ENCODE peak calls at places on chromosomes 2 and 18, in eight cellular contexts. C is CD4-positive, alpha-beta memory T cell; O is GM23248; X is transverse colon; V is kidney; D is IMR-90; W is ascending aorta; N is heart left ventricle. A is an unnamed sample.

GRCh38 chr18:72542993-72543361 is 1.2 kb downstream of the CBLN2 start:
- DNase-seq in C (no peak), O (peak; percentile 1), X (no peak), V (no peak), D (no peak), W (no peak), N (no peak), A (no peak)

GRCh38 chr18:76456823-76457222 is 38.2 kb downstream of the ZNF516 start:
- DNase-seq in C (no peak), O (no peak), X (no peak), V (no peak), D (no peak), W (no peak), N (no peak), A (no peak)

GRCh38 chr2:235070063-235070706 is 118.4 kb downstream of the SH3BP4 start:
- DNase-seq in C (no peak), O (peak; percentile 56), X (no peak), V (no peak), D (no peak), W (no peak), N (no peak), A (no peak)

GRCh38 chr18:54712315-54712714 is 116.0 kb upstream of the RAB27B start:
- DNase-seq in C (no peak), O (peak; percentile 79), X (peak; percentile 56), V (no peak), D (peak; percentile 87), W (no peak), N (no peak), A (no peak)

GRCh38 chr2:8457620-8458255 is 224.1 kb upstream of the ID2 start:
- DNase-seq in C (no peak), O (no peak), X (peak; percentile 71), V (no peak), D (no peak), W (no peak), N (no peak), A (peak; percentile 85)

GRCh38 chr2:226679389-226680057 is 120.1 kb downstream of the IRS1 start:
- DNase-seq in C (no peak), O (no peak), X (no peak), V (no peak), D (no peak), W (no peak), N (no peak), A (no peak)

GRCh38 chr2:12965540-12966269 is 249.0 kb downstream of the TRIB2 start:
- DNase-seq in C (peak; percentile 37), O (peak; percentile 86), X (no peak), V (no peak), D (peak; percentile 83), W (no peak), N (no peak), A (peak; percentile 58)

GRCh38 chr2:242020196-242021004 is 150.9 kb downstream of the RTP5 start:
- DNase-seq in C (no peak), O (peak; percentile 52), X (peak; percentile 30), V (peak; percentile 81), D (no peak), W (no peak), N (no peak), A (no peak)

GRCh38 chr2:156189143-156189542 is 143.4 kb downstream of the NR4A2 start:
- DNase-seq in C (no peak), O (no peak), X (peak; percentile 30), V (no peak), D (no peak), W (no peak), N (no peak), A (peak; percentile 54)

GRCh38 chr2:28362991-28363521 is 29.6 kb upstream of the FOSL2 start:
- DNase-seq in C (no peak), O (no peak), X (no peak), V (no peak), D (no peak), W (no peak), N (no peak), A (no peak)

GRCh38 chr2:128544321-128545037 is 225.8 kb upstream of the HS6ST1 start:
- DNase-seq in C (no peak), O (no peak), X (no peak), V (no peak), D (no peak), W (no peak), N (no peak), A (no peak)

GRCh38 chr2:194087569-194087968 is 1569.5 kb upstream of the SLC39A10 start:
- DNase-seq in C (no peak), O (no peak), X (no peak), V (no peak), D (no peak), W (no peak), N (no peak), A (no peak)

GRCh38 chr2:179265082-179265575 is 497 bp upstream of the SESTD1 start:
- DNase-seq in C (no peak), O (peak; percentile 90), X (no peak), V (no peak), D (peak; percentile 66), W (no peak), N (no peak), A (no peak)

GRCh38 chr2:43267393-43267792 is 41.0 kb upstream of the ZFP36L2 start:
- DNase-seq in C (no peak), O (no peak), X (no peak), V (no peak), D (no peak), W (no peak), N (no peak), A (no peak)
- H3K27ac ChIP-seq in C (no peak overlapping the region), O (no peak overlapping the region), X (peak overlapping the region; percentile 86), V (no peak overlapping the region), D (no peak overlapping the region), W (peak overlapping the region; percentile 90), N (peak overlapping the region; percentile 77), A (peak overlapping the region; percentile 32)

GRCh38 chr2:25086070-25086560 is 44.2 kb downstream of the EFR3B start:
- DNase-seq in C (no peak), O (no peak), X (no peak), V (no peak), D (no peak), W (no peak), N (no peak), A (no peak)

GRCh38 chr2:25088817-25089485 is 47.1 kb downstream of the EFR3B start:
- DNase-seq in C (no peak), O (no peak), X (no peak), V (no peak), D (no peak), W (no peak), N (no peak), A (no peak)

GRCh38 chr2:25091265-25091664 is 49.4 kb downstream of the EFR3B start:
- DNase-seq in C (no peak), O (no peak), X (no peak), V (no peak), D (no peak), W (no peak), N (no peak), A (no peak)

GRCh38 chr2:25090801-25091200 is 48.9 kb downstream of the EFR3B start:
- DNase-seq in C (no peak), O (no peak), X (no peak), V (no peak), D (no peak), W (no peak), N (no peak), A (no peak)

DNA sequence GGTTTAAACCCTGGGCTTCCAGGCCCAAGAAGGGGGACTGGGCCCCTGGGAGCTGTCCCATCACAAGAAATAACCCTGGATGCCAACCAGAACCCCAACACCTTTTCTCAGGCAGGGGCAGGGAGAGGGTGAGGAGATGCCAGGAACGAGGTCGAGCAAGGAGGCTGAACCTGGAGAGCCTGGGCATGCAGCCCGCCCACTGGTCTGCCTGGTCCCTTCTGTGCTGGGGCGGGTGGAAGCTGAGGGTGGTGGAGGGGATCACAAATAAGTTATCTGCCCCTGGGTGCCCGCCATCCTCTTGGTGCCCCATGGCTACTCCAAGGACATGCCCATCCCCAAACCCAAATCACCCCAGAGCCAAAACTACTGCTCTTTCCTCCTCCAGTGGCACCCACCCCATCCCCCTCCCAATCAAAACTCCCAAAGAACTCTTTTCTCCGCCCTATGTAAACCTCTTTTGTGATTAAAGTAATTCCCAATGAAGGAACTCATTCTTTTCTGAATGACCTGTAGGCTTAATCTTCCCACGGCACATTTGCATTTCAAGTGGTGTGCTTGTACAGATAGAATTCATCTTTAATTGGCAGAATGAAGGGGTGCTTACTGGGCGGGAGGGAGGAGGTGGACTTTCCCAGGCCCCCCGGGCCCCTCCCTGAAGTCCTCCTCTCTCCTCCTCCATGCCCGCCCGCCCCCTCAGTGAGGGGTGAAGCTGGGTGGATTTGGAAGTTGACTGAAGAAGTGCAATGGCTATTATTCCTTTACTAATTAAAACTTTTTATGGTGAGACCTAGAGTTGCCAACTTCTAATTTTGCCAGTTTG is 47.9 kb downstream of the EFR3B start:
- DNase-seq in C (no peak), O (no peak), X (no peak), V (no peak), D (no peak), W (no peak), N (no peak), A (no peak)
- H3K4me3 ChIP-seq in C (no peak overlapping the region), O (no peak overlapping the region), X (no peak overlapping the region), V (no peak overlapping the region), D (no peak overlapping the region), W (no peak overlapping the region), N (no peak overlapping the region), A (no peak overlapping the region)

GRCh38 chr2:11861044-11861443 is 114.6 kb downstream of the LPIN1 start:
- DNase-seq in C (no peak), O (no peak), X (no peak), V (no peak), D (no peak), W (no peak), N (no peak), A (no peak)

GRCh38 chr2:11855120-11855760 is 108.8 kb downstream of the LPIN1 start:
- DNase-seq in C (no peak), O (no peak), X (no peak), V (no peak), D (no peak), W (no peak), N (no peak), A (no peak)

GRCh38 chr2:11862049-11862448 is 115.6 kb downstream of the LPIN1 start:
- DNase-seq in C (no peak), O (no peak), X (no peak), V (no peak), D (no peak), W (no peak), N (no peak), A (no peak)

GRCh38 chr2:11856095-11856494 is 109.7 kb downstream of the LPIN1 start:
- DNase-seq in C (no peak), O (no peak), X (no peak), V (no peak), D (no peak), W (no peak), N (no peak), A (no peak)

GRCh38 chr2:11858883-11859282 is 112.5 kb downstream of the LPIN1 start:
- DNase-seq in C (no peak), O (no peak), X (no peak), V (no peak), D (no peak), W (no peak), N (no peak), A (no peak)
- H3K4me1 ChIP-seq in C (peaks cover 16% of the 10 kb centered on the region), O (no peaks in the 10 kb centered on the region), X (peaks cover 6% of the 10 kb centered on the region), V (peaks cover 8% of the 10 kb centered on the region), D (no peaks in the 10 kb centered on the region), W (peaks cover 3% of the 10 kb centered on the region), N (peaks cover 9% of the 10 kb centered on the region), A (no peaks in the 10 kb centered on the region)

DNA sequence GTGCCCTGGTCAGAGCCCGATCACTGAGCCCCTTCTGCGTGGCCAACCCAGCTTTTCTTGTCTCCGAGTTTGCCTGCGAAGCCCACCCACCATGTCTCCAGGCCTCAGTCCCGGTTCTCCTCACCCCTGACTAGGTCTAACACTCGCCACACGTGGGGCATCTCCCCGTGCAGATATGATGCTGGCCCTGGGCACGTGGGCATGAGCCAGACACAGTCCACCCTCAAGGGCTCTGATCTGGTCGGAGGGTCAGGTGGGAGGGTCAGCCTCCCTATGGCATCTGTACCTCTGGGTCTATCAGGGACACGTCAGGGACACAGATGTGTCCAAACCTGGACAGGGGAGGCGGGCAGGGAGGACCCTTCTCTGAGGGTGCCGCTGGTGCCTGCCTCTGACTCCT is 95.4 kb downstream of the RHOB start:
- DNase-seq in C (no peak), O (no peak), X (no peak), V (no peak), D (no peak), W (no peak), N (no peak), A (no peak)
- H3K27ac ChIP-seq in C (no peak overlapping the region), O (no peak overlapping the region), X (no peak overlapping the region), V (no peak overlapping the region), D (no peak overlapping the region), W (no peak overlapping the region), N (no peak overlapping the region), A (no peak overlapping the region)